ENCODE peak calls at places on chromosomes 6 and 20, in five cellular contexts. L is breast epithelium, M is adrenal gland, H is upper lobe of right lung, Y is GM23248. R is an unnamed sample.
A peak's percentile ranks its signal among the peaks of the same experiment; 100 is the strongest.

GRCh38 chr6:87944541-87944954 is 103.1 kb upstream of the SPACA1 start:
- DNase-seq in L (peak; percentile 56), M (peak; percentile 64), H (peak; percentile 70), Y (peak; percentile 87), R (no peak)

GRCh38 chr20:33894798-33895197 is 83.7 kb downstream of the CHMP4B start:
- DNase-seq in L (no peak), M (no peak), H (no peak), Y (peak; percentile 43), R (no peak)

GRCh38 chr6:83928286-83928685 is 68.8 kb downstream of the CYB5R4 start:
- DNase-seq in L (no peak), M (no peak), H (no peak), Y (no peak), R (no peak)

GRCh38 chr20:47854687-47855212 is 69.5 kb upstream of the SULF2 start:
- DNase-seq in L (no peak), M (peak; percentile 59), H (no peak), Y (peak; percentile 44), R (no peak)

GRCh38 chr6:7389162-7389450 is 436 bp downstream of the CAGE1 start:
- DNase-seq in L (peak; percentile 67), M (no peak), H (no peak), Y (peak; percentile 78), R (no peak)

GRCh38 chr20:41076776-41077175 is 48.2 kb downstream of the TOP1 start:
- DNase-seq in L (no peak), M (no peak), H (no peak), Y (no peak), R (no peak)

GRCh38 chr20:32524871-32525501 is 60.1 kb downstream of the NOL4L start:
- DNase-seq in L (peak; percentile 74), M (peak; percentile 90), H (peak; percentile 85), Y (no peak), R (no peak)

GRCh38 chr6:113172531-113172966 is 684.6 kb upstream of the MARCKS start:
- DNase-seq in L (no peak), M (peak; percentile 86), H (no peak), Y (no peak), R (no peak)

GRCh38 chr6:115665310-115665709 is 395.4 kb downstream of the FRK start:
- DNase-seq in L (no peak), M (no peak), H (no peak), Y (no peak), R (no peak)

GRCh38 chr6:1770435-1770843 is 160.7 kb downstream of the FOXC1 start:
- DNase-seq in L (no peak), M (no peak), H (no peak), Y (peak; percentile 33), R (peak; percentile 24)

DNA sequence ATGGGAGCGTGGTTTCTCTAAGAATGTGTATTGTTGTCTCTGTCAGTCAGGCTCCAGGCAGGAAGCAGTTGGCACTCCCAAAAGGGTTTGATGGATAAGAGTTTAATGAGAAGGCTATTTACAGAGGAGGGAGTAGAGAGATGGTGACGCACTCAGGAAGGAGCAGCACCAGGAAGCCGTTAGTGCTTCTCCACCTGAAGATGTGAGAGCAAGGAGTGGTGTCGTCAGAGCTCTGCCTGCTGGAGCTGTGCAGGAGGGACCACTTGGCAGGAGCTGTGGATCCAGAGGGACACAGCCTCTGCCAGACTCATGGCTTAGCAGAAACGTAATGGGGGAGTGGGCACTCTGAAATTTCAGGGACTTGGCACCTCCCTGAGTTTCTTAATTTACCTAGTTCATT is 16.8 kb downstream of the DAAM2 start:
- DNase-seq in L (no peak), M (no peak), H (no peak), Y (no peak), R (no peak)
- H3K4me3 ChIP-seq in L (no peak overlapping the region), M (no peak overlapping the region), H (no peak overlapping the region), Y (no peak overlapping the region), R (no peak overlapping the region)

DNA sequence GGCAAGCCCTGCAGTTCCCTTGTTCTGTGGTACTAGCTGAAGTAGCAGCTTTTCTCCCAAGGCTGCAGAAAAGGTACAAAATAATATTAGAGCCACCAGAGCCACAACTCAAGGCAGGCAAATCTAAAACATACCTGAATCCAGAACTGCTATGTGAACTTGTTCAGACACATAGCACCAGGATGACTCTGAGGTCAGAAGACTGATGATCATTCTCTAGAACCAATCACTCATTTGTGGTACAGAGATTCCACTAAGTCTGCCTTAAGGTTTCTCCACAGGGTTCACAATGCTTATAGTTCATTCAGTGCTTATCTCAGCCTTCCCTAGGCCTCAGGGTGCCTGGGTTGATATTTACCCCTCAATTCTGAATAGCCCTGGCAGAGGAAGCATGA is 140.8 kb upstream of the MOCS1 start:
- DNase-seq in L (no peak), M (no peak), H (no peak), Y (no peak), R (no peak)
- H3K27ac ChIP-seq in L (peak overlapping the region; percentile 3), M (no peak overlapping the region), H (no peak overlapping the region), Y (no peak overlapping the region), R (no peak overlapping the region)

DNA sequence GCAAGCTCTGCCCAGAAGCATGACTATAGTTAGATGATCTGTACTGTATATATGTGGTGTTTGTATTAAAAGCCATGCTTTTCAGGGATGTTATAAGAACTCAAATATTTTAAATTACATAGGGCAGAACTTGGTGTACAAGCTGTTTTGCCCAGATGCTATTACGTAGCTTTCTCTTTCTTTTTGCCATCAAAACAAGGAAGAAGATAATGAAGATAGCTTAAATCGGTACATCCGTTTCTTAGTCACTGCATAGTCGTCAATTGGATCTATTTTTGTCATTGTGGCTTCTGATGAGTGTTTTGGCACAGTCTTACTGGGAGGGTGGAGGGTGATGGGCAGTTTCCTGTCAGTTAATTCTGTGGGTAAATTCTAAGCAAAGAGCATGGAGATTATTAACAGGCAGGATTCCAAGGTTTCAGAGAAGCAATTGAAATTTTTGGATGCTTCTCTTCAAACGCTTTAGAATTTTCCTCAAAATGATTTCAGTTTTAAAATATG is 649.1 kb upstream of the GJE1 start:
- DNase-seq in L (no peak), M (peak; percentile 75), H (no peak), Y (peak; percentile 92), R (peak; percentile 83)
- H3K4me3 ChIP-seq in L (peak overlapping the region; percentile 38), M (peak overlapping the region; percentile 46), H (peak overlapping the region; percentile 39), Y (peak overlapping the region; percentile 66), R (peak overlapping the region; percentile 8)

DNA sequence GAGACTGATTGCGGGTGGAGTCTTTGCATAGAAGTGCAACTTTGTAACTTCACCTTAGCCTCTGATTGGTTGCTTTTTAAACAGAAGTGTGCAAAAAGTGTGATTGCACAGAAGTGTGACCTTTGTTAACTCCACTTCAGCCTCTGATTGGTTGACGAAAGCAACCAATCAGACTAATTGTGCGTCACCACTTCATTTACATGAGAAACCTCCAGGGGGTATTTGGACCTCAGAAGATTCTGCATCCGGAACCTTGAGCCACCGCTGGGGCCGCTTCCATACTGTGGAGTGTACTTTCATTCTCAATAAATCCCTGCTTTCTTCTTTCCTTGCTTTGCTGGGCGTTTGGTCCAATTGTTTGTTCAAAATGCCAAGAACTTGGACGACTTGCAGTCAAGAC is 1.6 kb upstream of the HECA start:
- DNase-seq in L (no peak), M (no peak), H (no peak), Y (no peak), R (no peak)
- H3K27ac ChIP-seq in L (peak overlapping the region; percentile 99), M (no peak overlapping the region), H (peak overlapping the region; percentile 49), Y (no peak overlapping the region), R (peak overlapping the region; percentile 97)

DNA sequence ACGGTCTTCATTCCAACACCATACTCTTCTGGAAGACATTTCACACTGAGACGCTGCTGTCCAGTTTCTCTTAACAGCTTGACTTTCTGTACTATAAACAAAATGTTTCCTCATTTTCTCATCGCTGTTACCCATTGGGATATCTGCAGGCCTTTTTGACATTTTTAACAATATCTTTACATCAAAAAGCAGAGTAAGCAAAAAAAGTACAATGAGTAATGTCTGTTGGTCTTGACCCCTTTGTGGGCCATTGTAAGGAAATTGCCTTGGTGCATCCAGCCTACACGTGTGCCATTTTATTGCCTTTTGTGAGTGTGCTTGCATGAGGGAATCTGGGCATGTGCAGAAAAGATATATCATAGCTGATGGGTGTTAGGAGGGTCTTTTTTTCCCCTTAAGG is 129.1 kb upstream of the MANEA start:
- DNase-seq in L (no peak), M (no peak), H (no peak), Y (no peak), R (no peak)
- H3K4me3 ChIP-seq in L (no peak overlapping the region), M (no peak overlapping the region), H (no peak overlapping the region), Y (no peak overlapping the region), R (no peak overlapping the region)

DNA sequence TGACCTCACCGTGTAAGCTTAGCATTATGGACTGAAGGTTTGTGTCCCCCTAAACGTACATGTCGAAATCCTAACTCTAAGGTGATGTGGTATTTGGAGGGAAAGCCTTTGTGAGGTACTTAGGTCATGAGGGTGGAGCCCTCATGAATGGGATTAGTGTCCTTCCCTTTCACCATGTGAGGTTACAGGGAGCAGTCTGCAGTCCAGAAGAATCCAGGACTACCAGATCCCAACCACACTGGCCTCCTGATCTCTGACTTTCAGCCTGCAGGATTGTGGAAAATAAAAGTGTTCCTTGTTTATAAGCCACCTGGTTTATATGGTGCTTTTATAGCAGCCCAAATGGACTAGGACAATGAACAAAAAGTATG is 73.4 kb downstream of the ZBTB2 start:
- DNase-seq in L (no peak), M (no peak), H (no peak), Y (no peak), R (no peak)
- H3K27ac ChIP-seq in L (no peak overlapping the region), M (no peak overlapping the region), H (no peak overlapping the region), Y (no peak overlapping the region), R (no peak overlapping the region)

GRCh38 chr6:14339711-14340590 is 222.4 kb downstream of the CD83 start:
- DNase-seq in L (no peak), M (no peak), H (no peak), Y (no peak), R (no peak)

GRCh38 chr6:14339172-14339571 is 221.6 kb downstream of the CD83 start:
- DNase-seq in L (no peak), M (no peak), H (no peak), Y (no peak), R (no peak)

GRCh38 chr6:14349507-14349906 is 231.9 kb downstream of the CD83 start:
- DNase-seq in L (no peak), M (no peak), H (no peak), Y (no peak), R (no peak)

GRCh38 chr6:14348389-14348788 is 230.8 kb downstream of the CD83 start:
- DNase-seq in L (no peak), M (no peak), H (no peak), Y (no peak), R (no peak)

DNA sequence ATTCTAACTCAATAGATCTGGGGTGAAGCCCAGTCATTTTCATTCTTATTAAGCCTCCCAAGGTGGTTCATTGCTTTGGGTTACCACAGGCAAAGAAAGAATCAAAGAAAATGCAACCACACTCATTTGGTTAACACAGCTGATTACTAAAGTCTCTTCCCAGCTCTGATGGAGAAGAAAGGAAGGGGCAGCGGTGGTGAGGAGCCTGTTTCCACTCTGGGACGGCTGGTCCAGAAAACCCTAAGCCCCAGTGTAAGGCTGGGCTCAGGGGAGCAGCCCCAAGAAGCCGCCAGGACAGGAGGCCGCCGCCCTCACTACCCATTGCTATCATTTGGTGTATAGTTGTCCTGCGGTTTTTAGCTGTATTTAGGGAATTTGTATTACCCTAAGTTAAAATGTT is 226.9 kb downstream of the CD83 start:
- DNase-seq in L (no peak), M (no peak), H (no peak), Y (no peak), R (no peak)
- H3K4me3 ChIP-seq in L (no peak overlapping the region), M (no peak overlapping the region), H (no peak overlapping the region), Y (no peak overlapping the region), R (no peak overlapping the region)